ENCODE peak calls at places on chromosome 12, in nine cellular contexts. One of them, this sample, is unnamed. For H3K4me1, the result is how much of the 10 kb centered on the place peaks cover.

GRCh38 chr12:55707841-55708694 is at the start of gene ITGA7:
- DNase-seq in ovary: peak
- DNase-seq in transverse colon: peak
- DNase-seq in A549: no peak
- DNase-seq in GM12878: no peak
- DNase-seq in sigmoid colon: peak
- DNase-seq in stomach: peak
- DNase-seq in upper lobe of left lung: peak
- DNase-seq in suprapubic skin: peak
- DNase-seq in this sample: no peak

GRCh38 chr12:75881910-75882309 is 149.7 kb downstream of the PHLDA1 start:
- DNase-seq in suprapubic skin: no peak
- DNase-seq in ovary: no peak
- DNase-seq in sigmoid colon: no peak
- DNase-seq in GM12878: no peak
- DNase-seq in stomach: no peak
- DNase-seq in A549: no peak
- DNase-seq in transverse colon: no peak
- DNase-seq in upper lobe of left lung: no peak
- DNase-seq in this sample: no peak

GRCh38 chr12:29517265-29517664 is 19.8 kb upstream of the OVCH1 start:
- DNase-seq in suprapubic skin: no peak
- DNase-seq in sigmoid colon: no peak
- DNase-seq in stomach: no peak
- DNase-seq in GM12878: no peak
- DNase-seq in transverse colon: no peak
- DNase-seq in ovary: no peak
- DNase-seq in A549: peak
- DNase-seq in upper lobe of left lung: no peak
- DNase-seq in this sample: no peak

GRCh38 chr12:85310456-85311076 is 30.5 kb downstream of the ALX1 start:
- DNase-seq in ovary: no peak
- DNase-seq in sigmoid colon: no peak
- DNase-seq in transverse colon: no peak
- DNase-seq in stomach: no peak
- DNase-seq in upper lobe of left lung: no peak
- DNase-seq in GM12878: no peak
- DNase-seq in suprapubic skin: no peak
- DNase-seq in A549: peak
- DNase-seq in this sample: no peak

GRCh38 chr12:56954956-56955355 is 2.5 kb downstream of the RDH16 start:
- DNase-seq in upper lobe of left lung: no peak
- DNase-seq in ovary: no peak
- DNase-seq in stomach: no peak
- DNase-seq in A549: no peak
- DNase-seq in GM12878: no peak
- DNase-seq in sigmoid colon: no peak
- DNase-seq in suprapubic skin: no peak
- DNase-seq in transverse colon: no peak
- DNase-seq in this sample: no peak

GRCh38 chr12:67592228-67593011 is 56.1 kb upstream of the DYRK2 start:
- DNase-seq in sigmoid colon: no peak
- DNase-seq in suprapubic skin: no peak
- DNase-seq in stomach: no peak
- DNase-seq in A549: peak
- DNase-seq in GM12878: peak
- DNase-seq in ovary: no peak
- DNase-seq in upper lobe of left lung: no peak
- DNase-seq in transverse colon: no peak
- DNase-seq in this sample: no peak

GRCh38 chr12:58302487-58303011 is 361.2 kb downstream of the ATP23 start:
- DNase-seq in sigmoid colon: no peak
- DNase-seq in transverse colon: peak
- DNase-seq in suprapubic skin: no peak
- DNase-seq in upper lobe of left lung: no peak
- DNase-seq in GM12878: no peak
- DNase-seq in stomach: no peak
- DNase-seq in A549: peak
- DNase-seq in ovary: no peak
- DNase-seq in this sample: no peak

GRCh38 chr12:28440209-28440608 is 250.0 kb downstream of the CCDC91 start:
- DNase-seq in transverse colon: no peak
- DNase-seq in A549: no peak
- DNase-seq in upper lobe of left lung: no peak
- DNase-seq in ovary: no peak
- DNase-seq in sigmoid colon: no peak
- DNase-seq in stomach: no peak
- DNase-seq in suprapubic skin: no peak
- DNase-seq in GM12878: no peak
- DNase-seq in this sample: no peak

GRCh38 chr12:107775093-107775721 is 703 bp downstream of the ASCL4 start:
- DNase-seq in suprapubic skin: no peak
- DNase-seq in upper lobe of left lung: peak
- DNase-seq in stomach: peak
- DNase-seq in ovary: no peak
- DNase-seq in GM12878: no peak
- DNase-seq in transverse colon: no peak
- DNase-seq in A549: no peak
- DNase-seq in sigmoid colon: no peak
- DNase-seq in this sample: no peak

GRCh38 chr12:68080577-68080976 is 79.0 kb downstream of the IFNG start:
- DNase-seq in A549: no peak
- DNase-seq in stomach: no peak
- DNase-seq in ovary: no peak
- DNase-seq in GM12878: no peak
- DNase-seq in transverse colon: no peak
- DNase-seq in upper lobe of left lung: no peak
- DNase-seq in suprapubic skin: no peak
- DNase-seq in sigmoid colon: no peak
- DNase-seq in this sample: no peak

DNA sequence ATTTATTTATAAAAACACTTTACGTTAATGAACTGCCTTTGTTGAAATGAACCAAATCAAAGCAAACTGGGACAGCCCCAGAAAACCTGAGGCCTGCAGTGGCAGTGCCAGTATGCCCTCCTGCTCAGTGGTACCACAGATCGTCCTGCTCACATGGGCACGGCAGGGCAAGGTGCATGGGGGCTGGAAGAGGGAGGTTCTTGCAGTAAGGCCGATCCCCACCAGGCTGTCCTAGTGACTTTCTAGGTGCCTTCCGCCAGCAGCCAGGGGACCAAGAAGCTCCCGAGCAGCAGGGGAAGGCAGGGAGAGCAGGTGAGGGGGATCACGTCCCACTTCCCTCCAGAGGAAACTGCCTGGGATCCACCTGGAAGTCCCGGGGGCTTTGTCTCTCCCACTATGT is 63.9 kb downstream of the TESC start:
- DNase-seq in suprapubic skin: no peak
- DNase-seq in GM12878: no peak
- DNase-seq in stomach: no peak
- DNase-seq in A549: no peak
- DNase-seq in sigmoid colon: peak
- DNase-seq in upper lobe of left lung: no peak
- DNase-seq in transverse colon: no peak
- DNase-seq in ovary: no peak
- DNase-seq in this sample: no peak
- TF ChIP-seq CTCF in suprapubic skin: no peak
- TF ChIP-seq CTCF in GM12878: no peak
- TF ChIP-seq CTCF in stomach: no peak
- TF ChIP-seq CTCF in A549: no peak
- TF ChIP-seq CTCF in sigmoid colon: no peak
- TF ChIP-seq CTCF in upper lobe of left lung: no peak
- TF ChIP-seq CTCF in transverse colon: no peak
- TF ChIP-seq CTCF in ovary: no peak
- TF ChIP-seq CTCF in this sample: no peak

GRCh38 chr12:109701064-109701463 is 12.6 kb upstream of the FAM222A start:
- DNase-seq in ovary: no peak
- DNase-seq in A549: no peak
- DNase-seq in upper lobe of left lung: no peak
- DNase-seq in suprapubic skin: no peak
- DNase-seq in stomach: no peak
- DNase-seq in sigmoid colon: no peak
- DNase-seq in transverse colon: no peak
- DNase-seq in GM12878: no peak
- DNase-seq in this sample: no peak
- TF ChIP-seq EP300 in ovary: no peak
- TF ChIP-seq EP300 in A549: no peak
- TF ChIP-seq EP300 in upper lobe of left lung: no peak
- TF ChIP-seq EP300 in suprapubic skin: no peak
- TF ChIP-seq EP300 in stomach: no peak
- TF ChIP-seq EP300 in sigmoid colon: no peak
- TF ChIP-seq EP300 in transverse colon: no peak
- TF ChIP-seq EP300 in GM12878: no peak
- TF ChIP-seq EP300 in this sample: no peak

DNA sequence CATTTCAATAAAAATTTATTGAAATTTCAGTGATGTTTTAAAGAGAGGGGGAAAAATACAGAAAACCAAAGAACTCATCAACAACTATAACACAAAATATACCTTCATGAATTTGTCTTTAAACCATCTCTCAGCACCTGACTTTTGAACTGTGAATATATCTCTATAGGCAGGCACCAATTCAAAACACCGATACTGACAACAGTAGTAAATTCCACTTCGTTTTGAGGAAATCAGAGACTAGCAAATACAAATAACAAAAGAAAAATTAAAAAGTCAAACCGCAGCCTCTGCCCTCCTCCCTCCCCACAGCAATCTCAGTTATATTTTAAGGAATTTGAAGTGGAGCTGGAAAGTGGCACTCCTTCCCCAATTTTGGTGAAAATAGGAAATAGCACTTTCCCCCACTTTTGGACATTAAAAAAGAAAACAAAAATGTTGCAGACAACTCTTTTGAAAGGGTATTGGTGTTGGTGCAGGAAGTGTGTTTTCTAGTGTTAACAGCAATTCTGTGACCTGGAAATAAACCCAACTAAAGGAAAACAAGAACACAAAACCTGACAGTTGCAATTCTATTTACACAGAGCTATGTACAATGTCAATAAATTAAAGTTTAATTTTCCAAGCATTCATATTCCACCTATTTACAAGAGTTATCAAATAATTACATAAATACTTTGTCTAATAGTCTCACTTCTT is 13.6 kb downstream of the TBX3 start:
- DNase-seq in GM12878: no peak
- DNase-seq in stomach: no peak
- DNase-seq in A549: no peak
- DNase-seq in upper lobe of left lung: no peak
- DNase-seq in transverse colon: no peak
- DNase-seq in ovary: no peak
- DNase-seq in suprapubic skin: no peak
- DNase-seq in sigmoid colon: no peak
- DNase-seq in this sample: no peak
- H3K4me1 ChIP-seq in GM12878: under half
- H3K4me1 ChIP-seq in stomach: under half
- H3K4me1 ChIP-seq in A549: under half
- H3K4me1 ChIP-seq in upper lobe of left lung: under half
- H3K4me1 ChIP-seq in transverse colon: under half
- H3K4me1 ChIP-seq in ovary: under half
- H3K4me1 ChIP-seq in suprapubic skin: under half
- H3K4me1 ChIP-seq in sigmoid colon: under half
- H3K4me1 ChIP-seq in this sample: under half

GRCh38 chr12:22283006-22283506 is 51.5 kb downstream of the ST8SIA1 start:
- DNase-seq in A549: no peak
- DNase-seq in GM12878: no peak
- DNase-seq in ovary: no peak
- DNase-seq in suprapubic skin: no peak
- DNase-seq in sigmoid colon: no peak
- DNase-seq in upper lobe of left lung: no peak
- DNase-seq in stomach: no peak
- DNase-seq in transverse colon: no peak
- DNase-seq in this sample: no peak

GRCh38 chr12:22285871-22286270 is 48.6 kb downstream of the ST8SIA1 start:
- DNase-seq in A549: no peak
- DNase-seq in stomach: no peak
- DNase-seq in GM12878: no peak
- DNase-seq in transverse colon: no peak
- DNase-seq in sigmoid colon: no peak
- DNase-seq in suprapubic skin: no peak
- DNase-seq in upper lobe of left lung: no peak
- DNase-seq in ovary: no peak
- DNase-seq in this sample: no peak

GRCh38 chr12:22284871-22285270 is 49.6 kb downstream of the ST8SIA1 start:
- DNase-seq in stomach: no peak
- DNase-seq in GM12878: no peak
- DNase-seq in suprapubic skin: no peak
- DNase-seq in upper lobe of left lung: no peak
- DNase-seq in sigmoid colon: no peak
- DNase-seq in A549: no peak
- DNase-seq in ovary: no peak
- DNase-seq in transverse colon: no peak
- DNase-seq in this sample: no peak

GRCh38 chr12:22282283-22282682 is 52.2 kb downstream of the ST8SIA1 start:
- DNase-seq in ovary: peak
- DNase-seq in sigmoid colon: no peak
- DNase-seq in GM12878: no peak
- DNase-seq in suprapubic skin: no peak
- DNase-seq in stomach: no peak
- DNase-seq in upper lobe of left lung: no peak
- DNase-seq in transverse colon: no peak
- DNase-seq in A549: peak
- DNase-seq in this sample: no peak

GRCh38 chr12:22283508-22283907 is 51.0 kb downstream of the ST8SIA1 start:
- DNase-seq in GM12878: no peak
- DNase-seq in ovary: no peak
- DNase-seq in stomach: no peak
- DNase-seq in upper lobe of left lung: no peak
- DNase-seq in sigmoid colon: no peak
- DNase-seq in transverse colon: no peak
- DNase-seq in suprapubic skin: no peak
- DNase-seq in A549: no peak
- DNase-seq in this sample: no peak
- TF ChIP-seq CTCF in GM12878: no peak
- TF ChIP-seq CTCF in ovary: no peak
- TF ChIP-seq CTCF in stomach: no peak
- TF ChIP-seq CTCF in upper lobe of left lung: no peak
- TF ChIP-seq CTCF in sigmoid colon: no peak
- TF ChIP-seq CTCF in transverse colon: no peak
- TF ChIP-seq CTCF in suprapubic skin: no peak
- TF ChIP-seq CTCF in A549: no peak
- TF ChIP-seq CTCF in this sample: no peak

GRCh38 chr12:72295744-72296143 is 23.6 kb downstream of the TRHDE start:
- DNase-seq in A549: no peak
- DNase-seq in GM12878: no peak
- DNase-seq in stomach: no peak
- DNase-seq in upper lobe of left lung: no peak
- DNase-seq in suprapubic skin: no peak
- DNase-seq in sigmoid colon: no peak
- DNase-seq in ovary: no peak
- DNase-seq in transverse colon: no peak
- DNase-seq in this sample: no peak
- TF ChIP-seq EP300 in A549: no peak
- TF ChIP-seq EP300 in GM12878: no peak
- TF ChIP-seq EP300 in stomach: no peak
- TF ChIP-seq EP300 in upper lobe of left lung: no peak
- TF ChIP-seq EP300 in suprapubic skin: no peak
- TF ChIP-seq EP300 in sigmoid colon: no peak
- TF ChIP-seq EP300 in ovary: no peak
- TF ChIP-seq EP300 in transverse colon: no peak
- TF ChIP-seq EP300 in this sample: no peak

This sample was measured in tibial nerve.